ENCODE peak calls at places on chromosomes 11 and 22, in six cellular contexts. One of them, this sample, is unnamed.

GRCh38 chr22:46085831-46086576 is 64.3 kb upstream of the PPARA start:
- DNase-seq in RPMI8226: no peak
- DNase-seq in AG08396: peak
- DNase-seq in fibroblast of mammary gland: peak
- DNase-seq in GM04504: peak
- DNase-seq in pons: no peak
- DNase-seq in this sample: no peak

GRCh38 chr22:42439821-42440674 is 7.8 kb upstream of the NFAM1 start:
- DNase-seq in RPMI8226: peak
- DNase-seq in AG08396: peak
- DNase-seq in fibroblast of mammary gland: peak
- DNase-seq in GM04504: no peak
- DNase-seq in pons: peak
- DNase-seq in this sample: no peak

GRCh38 chr11:57425565-57426438 is 1.1 kb downstream of the SLC43A3 start:
- DNase-seq in RPMI8226: peak
- DNase-seq in AG08396: peak
- DNase-seq in fibroblast of mammary gland: peak
- DNase-seq in GM04504: no peak
- DNase-seq in pons: no peak
- DNase-seq in this sample: no peak

GRCh38 chr11:94793822-94794221 is 25.7 kb downstream of the AMOTL1 start:
- DNase-seq in RPMI8226: no peak
- DNase-seq in AG08396: no peak
- DNase-seq in fibroblast of mammary gland: peak
- DNase-seq in GM04504: no peak
- DNase-seq in pons: no peak
- DNase-seq in this sample: no peak

GRCh38 chr22:31079095-31079642 is 1.9 kb upstream of the SMTN start:
- DNase-seq in RPMI8226: no peak
- DNase-seq in AG08396: no peak
- DNase-seq in fibroblast of mammary gland: no peak
- DNase-seq in GM04504: no peak
- DNase-seq in pons: no peak
- DNase-seq in this sample: no peak

GRCh38 chr11:61754534-61755482 is 2.4 kb downstream of the MYRF start:
- DNase-seq in RPMI8226: no peak
- DNase-seq in AG08396: no peak
- DNase-seq in fibroblast of mammary gland: no peak
- DNase-seq in GM04504: no peak
- DNase-seq in pons: no peak
- DNase-seq in this sample: no peak

GRCh38 chr11:91952056-91952455 is 272.6 kb upstream of the FAT3 start:
- DNase-seq in RPMI8226: no peak
- DNase-seq in AG08396: no peak
- DNase-seq in fibroblast of mammary gland: no peak
- DNase-seq in GM04504: no peak
- DNase-seq in pons: no peak
- DNase-seq in this sample: no peak

GRCh38 chr22:49800408-49801238 is 27.1 kb downstream of the BRD1 start:
- DNase-seq in RPMI8226: no peak
- DNase-seq in AG08396: no peak
- DNase-seq in fibroblast of mammary gland: no peak
- DNase-seq in GM04504: no peak
- DNase-seq in pons: no peak
- DNase-seq in this sample: no peak

GRCh38 chr11:118343981-118344521 is at the start of gene CD3G:
- DNase-seq in RPMI8226: no peak
- DNase-seq in AG08396: no peak
- DNase-seq in fibroblast of mammary gland: no peak
- DNase-seq in GM04504: no peak
- DNase-seq in pons: no peak
- DNase-seq in this sample: no peak

GRCh38 chr11:37504925-37505324 is 906.9 kb upstream of the RAG2 start:
- DNase-seq in RPMI8226: no peak
- DNase-seq in AG08396: peak
- DNase-seq in fibroblast of mammary gland: peak
- DNase-seq in GM04504: no peak
- DNase-seq in pons: no peak
- DNase-seq in this sample: no peak

GRCh38 chr22:31148516-31148915 is 8.2 kb upstream of the PLA2G3 start:
- DNase-seq in RPMI8226: no peak
- DNase-seq in AG08396: peak
- DNase-seq in fibroblast of mammary gland: peak
- DNase-seq in GM04504: no peak
- DNase-seq in pons: peak
- DNase-seq in this sample: no peak

GRCh38 chr11:68825603-68826002 is 16.1 kb downstream of the CPT1A start:
- DNase-seq in RPMI8226: peak
- DNase-seq in AG08396: no peak
- DNase-seq in fibroblast of mammary gland: no peak
- DNase-seq in GM04504: no peak
- DNase-seq in pons: no peak
- DNase-seq in this sample: no peak

GRCh38 chr22:39519681-39520053 is 695 bp upstream of the ATF4 start:
- DNase-seq in RPMI8226: peak
- DNase-seq in AG08396: peak
- DNase-seq in fibroblast of mammary gland: no peak
- DNase-seq in GM04504: no peak
- DNase-seq in pons: peak
- DNase-seq in this sample: no peak

GRCh38 chr11:119432484-119433368 is 9.8 kb upstream of the THY1 start:
- DNase-seq in RPMI8226: no peak
- DNase-seq in AG08396: peak
- DNase-seq in fibroblast of mammary gland: peak
- DNase-seq in GM04504: peak
- DNase-seq in pons: no peak
- DNase-seq in this sample: peak

GRCh38 chr11:123145661-123146060 is 49.4 kb downstream of the CLMP start:
- DNase-seq in RPMI8226: no peak
- DNase-seq in AG08396: no peak
- DNase-seq in fibroblast of mammary gland: peak
- DNase-seq in GM04504: no peak
- DNase-seq in pons: no peak
- DNase-seq in this sample: no peak

GRCh38 chr22:19875531-19876313 is 21.0 kb upstream of the GNB1L start:
- DNase-seq in RPMI8226: no peak
- DNase-seq in AG08396: no peak
- DNase-seq in fibroblast of mammary gland: no peak
- DNase-seq in GM04504: no peak
- DNase-seq in pons: no peak
- DNase-seq in this sample: no peak

GRCh38 chr11:75063732-75064314 is 32.9 kb downstream of the OR2AT4 start:
- DNase-seq in RPMI8226: no peak
- DNase-seq in AG08396: no peak
- DNase-seq in fibroblast of mammary gland: peak
- DNase-seq in GM04504: no peak
- DNase-seq in pons: no peak
- DNase-seq in this sample: no peak

GRCh38 chr11:94241896-94242295 is 62.5 kb upstream of the IZUMO1R start:
- DNase-seq in RPMI8226: no peak
- DNase-seq in AG08396: no peak
- DNase-seq in fibroblast of mammary gland: no peak
- DNase-seq in GM04504: no peak
- DNase-seq in pons: no peak
- DNase-seq in this sample: no peak

GRCh38 chr11:25970726-25971508 is 361.0 kb upstream of the ANO3 start:
- DNase-seq in RPMI8226: peak
- DNase-seq in AG08396: no peak
- DNase-seq in fibroblast of mammary gland: no peak
- DNase-seq in GM04504: no peak
- DNase-seq in pons: no peak
- DNase-seq in this sample: no peak

GRCh38 chr11:134173296-134173695 is 50.5 kb downstream of the NCAPD3 start:
- DNase-seq in RPMI8226: no peak
- DNase-seq in AG08396: no peak
- DNase-seq in fibroblast of mammary gland: no peak
- DNase-seq in GM04504: no peak
- DNase-seq in pons: no peak
- DNase-seq in this sample: no peak

GRCh38 chr11:8765294-8765693 is 82.7 kb downstream of the RPL27A start:
- DNase-seq in RPMI8226: no peak
- DNase-seq in AG08396: peak
- DNase-seq in fibroblast of mammary gland: peak
- DNase-seq in GM04504: no peak
- DNase-seq in pons: no peak
- DNase-seq in this sample: peak

GRCh38 chr11:60528934-60529333 is 13.7 kb downstream of the MS4A13 start:
- DNase-seq in RPMI8226: peak
- DNase-seq in AG08396: no peak
- DNase-seq in fibroblast of mammary gland: no peak
- DNase-seq in GM04504: no peak
- DNase-seq in pons: peak
- DNase-seq in this sample: no peak

GRCh38 chr11:61477126-61477525 is 31.4 kb upstream of the LRRC10B start:
- DNase-seq in RPMI8226: no peak
- DNase-seq in AG08396: no peak
- DNase-seq in fibroblast of mammary gland: no peak
- DNase-seq in GM04504: no peak
- DNase-seq in pons: no peak
- DNase-seq in this sample: no peak

GRCh38 chr11:75031771-75032549 is 43.2 kb downstream of the NEU3 start:
- DNase-seq in RPMI8226: peak
- DNase-seq in AG08396: peak
- DNase-seq in fibroblast of mammary gland: peak
- DNase-seq in GM04504: no peak
- DNase-seq in pons: peak
- DNase-seq in this sample: no peak

GRCh38 chr11:67468056-67468455 is 995 bp downstream of the TMEM134 start:
- DNase-seq in RPMI8226: peak
- DNase-seq in AG08396: no peak
- DNase-seq in fibroblast of mammary gland: no peak
- DNase-seq in GM04504: no peak
- DNase-seq in pons: no peak
- DNase-seq in this sample: no peak

GRCh38 chr22:25353516-25354445 is 134.3 kb downstream of the CRYBB2 start:
- DNase-seq in RPMI8226: no peak
- DNase-seq in AG08396: no peak
- DNase-seq in fibroblast of mammary gland: no peak
- DNase-seq in GM04504: no peak
- DNase-seq in pons: no peak
- DNase-seq in this sample: no peak

GRCh38 chr11:118592616-118593367 is 14.6 kb upstream of the PHLDB1 start:
- DNase-seq in RPMI8226: no peak
- DNase-seq in AG08396: no peak
- DNase-seq in fibroblast of mammary gland: no peak
- DNase-seq in GM04504: no peak
- DNase-seq in pons: peak
- DNase-seq in this sample: no peak

GRCh38 chr11:128455766-128456165 is 131.6 kb downstream of the ETS1 start:
- DNase-seq in RPMI8226: no peak
- DNase-seq in AG08396: no peak
- DNase-seq in fibroblast of mammary gland: no peak
- DNase-seq in GM04504: no peak
- DNase-seq in pons: no peak
- DNase-seq in this sample: no peak

GRCh38 chr22:47918276-47918928 is 1156.0 kb downstream of the TBC1D22A start:
- DNase-seq in RPMI8226: peak
- DNase-seq in AG08396: no peak
- DNase-seq in fibroblast of mammary gland: no peak
- DNase-seq in GM04504: no peak
- DNase-seq in pons: peak
- DNase-seq in this sample: no peak

GRCh38 chr11:35619030-35619753 is 932 bp downstream of the FJX1 start:
- DNase-seq in RPMI8226: peak
- DNase-seq in AG08396: peak
- DNase-seq in fibroblast of mammary gland: peak
- DNase-seq in GM04504: no peak
- DNase-seq in pons: no peak
- DNase-seq in this sample: no peak

GRCh38 chr11:118610773-118611432 is 3.5 kb downstream of the PHLDB1 start:
- DNase-seq in RPMI8226: peak
- DNase-seq in AG08396: peak
- DNase-seq in fibroblast of mammary gland: peak
- DNase-seq in GM04504: no peak
- DNase-seq in pons: peak
- DNase-seq in this sample: no peak

GRCh38 chr11:70906101-70906500 is 346.3 kb downstream of the SHANK2 start:
- DNase-seq in RPMI8226: no peak
- DNase-seq in AG08396: no peak
- DNase-seq in fibroblast of mammary gland: no peak
- DNase-seq in GM04504: no peak
- DNase-seq in pons: no peak
- DNase-seq in this sample: no peak

GRCh38 chr11:76798656-76799055 is 15.5 kb downstream of the TSKU start:
- DNase-seq in RPMI8226: no peak
- DNase-seq in AG08396: no peak
- DNase-seq in fibroblast of mammary gland: no peak
- DNase-seq in GM04504: no peak
- DNase-seq in pons: no peak
- DNase-seq in this sample: no peak

GRCh38 chr11:44133335-44133946 is 38.0 kb downstream of the EXT2 start:
- DNase-seq in RPMI8226: peak
- DNase-seq in AG08396: peak
- DNase-seq in fibroblast of mammary gland: peak
- DNase-seq in GM04504: peak
- DNase-seq in pons: peak
- DNase-seq in this sample: no peak